ENCODE peak calls at places on chromosome X, in five cellular contexts. D, J, H, I and U are unnamed samples.

GRCh38 chrX:65509400-65509799 is 25.2 kb downstream of the LAS1L start:
- DNase-seq in I (no peak), H (no peak), J (no peak), D (no peak), U (no peak)

GRCh38 chrX:33817266-33817665 is 314.8 kb downstream of the FAM47A start:
- DNase-seq in I (no peak), J (no peak), D (no peak), H (no peak), U (no peak)

GRCh38 chrX:112147206-112147605 is 64.6 kb upstream of the TRPC5 start:
- DNase-seq in H (no peak), D (peak; percentile 13), I (peak; percentile 2), J (peak; percentile 29), U (peak; percentile 33)

GRCh38 chrX:8138252-8138651 is 32.8 kb downstream of the VCX2 start:
- DNase-seq in H (no peak), D (no peak), I (no peak), J (no peak), U (no peak)

GRCh38 chrX:40867352-40867751 is 132.0 kb upstream of the MED14 start:
- DNase-seq in J (peak; percentile 39), I (peak; percentile 31), H (no peak), D (no peak), U (peak; percentile 47)

GRCh38 chrX:42748067-42748850 is 29.7 kb downstream of the PPP1R2C start:
- DNase-seq in J (peak; percentile 37), I (no peak), H (no peak), D (no peak), U (no peak)

GRCh38 chrX:134626434-134626833 is 31.8 kb downstream of the PLAC1 start:
- DNase-seq in I (no peak), J (no peak), H (no peak), D (no peak), U (peak; percentile 33)

GRCh38 chrX:108245462-108245861 is 153.9 kb downstream of the ATG4A start:
- DNase-seq in D (no peak), J (no peak), I (no peak), H (no peak), U (no peak)

GRCh38 chrX:154039577-154039976 is 19.9 kb upstream of the IRAK1 start:
- DNase-seq in H (no peak), D (no peak), J (no peak), I (no peak), U (no peak)

GRCh38 chrX:154037754-154038153 is 18.1 kb upstream of the IRAK1 start:
- DNase-seq in D (no peak), I (no peak), J (no peak), H (no peak), U (no peak)

GRCh38 chrX:154043003-154043402 is 23.3 kb upstream of the IRAK1 start:
- DNase-seq in I (no peak), J (peak; percentile 64), H (no peak), D (no peak), U (no peak)

GRCh38 chrX:154040307-154040756 is 20.6 kb upstream of the IRAK1 start:
- DNase-seq in D (no peak), I (no peak), J (peak; percentile 87), H (no peak), U (no peak)

DNA sequence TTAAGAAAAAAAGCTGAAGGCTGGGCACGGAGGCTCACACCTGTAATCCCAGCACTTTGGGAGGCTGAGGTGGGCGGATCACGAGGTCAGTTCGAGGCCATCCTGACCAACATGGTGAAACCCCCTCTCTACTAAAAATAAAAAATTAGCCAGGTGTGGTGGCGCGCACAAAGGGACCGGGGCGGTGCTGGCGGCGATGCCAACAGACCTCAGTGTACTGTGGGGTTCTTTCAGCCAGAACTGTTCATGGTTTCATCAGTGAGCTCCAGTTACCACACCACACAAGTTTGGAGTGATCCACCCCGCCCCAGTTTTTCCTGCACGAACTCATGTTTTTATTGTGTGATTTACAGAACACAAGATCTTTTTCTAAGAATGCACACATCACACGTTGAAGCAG is 21.2 kb upstream of the IRAK1 start:
- DNase-seq in J (no peak), D (no peak), I (no peak), H (no peak), U (peak; percentile 25)
- H3K27ac ChIP-seq in J (peak overlapping the region; percentile 65), D (no peak overlapping the region), I (peak overlapping the region; percentile 67), H (peak overlapping the region; percentile 40), U (no peak overlapping the region)

GRCh38 chrX:39811391-39811790 is 286.4 kb downstream of the BCOR start:
- DNase-seq in J (no peak), H (no peak), D (no peak), I (no peak), U (no peak)
- TF ChIP-seq POLR2A in J (no peak), H (no peak), D (no peak), I (no peak), U (no peak)

GRCh38 chrX:72393836-72394517 is 88.3 kb upstream of the CITED1 start:
- DNase-seq in I (no peak), D (no peak), H (no peak), J (no peak), U (no peak)

GRCh38 chrX:72395252-72395651 is 89.5 kb upstream of the CITED1 start:
- DNase-seq in I (no peak), D (no peak), H (no peak), J (no peak), U (no peak)

GRCh38 chrX:72392816-72393800 is 87.4 kb upstream of the CITED1 start:
- DNase-seq in I (no peak), D (no peak), H (no peak), J (no peak), U (no peak)

GRCh38 chrX:72396117-72396516 is 90.4 kb upstream of the CITED1 start:
- DNase-seq in D (peak; percentile 13), J (no peak), I (no peak), H (no peak), U (peak; percentile 45)

DNA sequence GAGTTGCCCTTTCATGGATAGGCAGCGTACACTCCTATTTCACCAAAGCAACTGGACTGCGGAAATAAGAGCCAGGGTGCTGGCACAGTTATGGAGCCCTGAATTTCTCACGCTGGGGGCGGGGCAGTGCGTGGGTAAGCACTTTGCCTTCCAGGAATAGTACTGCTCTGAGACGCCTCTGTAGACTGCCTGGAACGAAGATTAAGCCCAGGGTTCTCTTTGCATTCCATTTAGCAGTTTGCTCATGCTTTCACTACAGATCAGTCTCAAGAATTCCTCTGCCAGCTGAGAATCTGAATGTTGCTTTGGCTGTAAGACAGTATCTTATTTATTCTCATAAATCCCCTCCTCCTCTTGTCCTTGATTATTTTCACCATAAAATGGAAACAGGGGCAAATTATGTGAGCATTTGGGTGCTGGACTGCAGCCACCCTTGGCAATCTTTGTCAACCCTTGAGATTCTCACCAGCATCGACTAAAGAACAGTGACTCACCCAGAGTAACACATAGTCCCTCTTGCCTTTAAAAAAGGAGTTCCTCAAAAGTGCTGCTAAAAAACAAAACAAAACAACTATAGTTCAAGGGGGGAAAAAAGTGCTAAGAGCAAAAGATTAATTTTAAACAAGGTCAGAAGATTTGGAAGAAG is 88.9 kb upstream of the CITED1 start:
- DNase-seq in D (peak; percentile 44), H (no peak), J (peak; percentile 50), I (no peak), U (peak; percentile 63)
- H3K4me3 ChIP-seq in D (no peak overlapping the region), H (no peak overlapping the region), J (no peak overlapping the region), I (no peak overlapping the region), U (no peak overlapping the region)

GRCh38 chrX:119478504-119478903 is 10.3 kb downstream of the SLC25A5 start:
- DNase-seq in J (no peak), D (no peak), I (no peak), H (no peak), U (no peak)
- H3K27ac ChIP-seq in J (no peak overlapping the region), D (no peak overlapping the region), I (peak overlapping the region; percentile 66), H (peak overlapping the region; percentile 75), U (no peak overlapping the region)